ENCODE peak calls at places on chromosome 9, in ten cellular contexts. One of them, this sample, is unnamed.

GRCh38 chr9:114283551-114284111 is 39.3 kb upstream of the ORM1 start:
- DNase-seq in pancreas: peak; percentile 49
- DNase-seq in body of pancreas: peak; percentile 2
- DNase-seq in PC-3: no peak
- DNase-seq in gastrocnemius medialis: peak; percentile 6
- DNase-seq in colonic mucosa: no peak
- DNase-seq in esophagus squamous epithelium: no peak
- DNase-seq in kidney: peak; percentile 59
- DNase-seq in naive thymus-derived CD4-positive, alpha-beta T cell: no peak
- DNase-seq in fibroblast of lung: no peak
- DNase-seq in this sample: no peak

GRCh38 chr9:14511452-14511851 is 181.8 kb downstream of the ZDHHC21 start:
- DNase-seq in esophagus squamous epithelium: no peak
- DNase-seq in PC-3: peak; percentile 14
- DNase-seq in naive thymus-derived CD4-positive, alpha-beta T cell: no peak
- DNase-seq in fibroblast of lung: peak; percentile 4
- DNase-seq in body of pancreas: no peak
- DNase-seq in pancreas: no peak
- DNase-seq in kidney: no peak
- DNase-seq in colonic mucosa: no peak
- DNase-seq in gastrocnemius medialis: no peak
- DNase-seq in this sample: peak; percentile 25

GRCh38 chr9:136538599-136539426 is 7.0 kb downstream of the NOTCH1 start:
- DNase-seq in gastrocnemius medialis: no peak
- DNase-seq in body of pancreas: no peak
- DNase-seq in naive thymus-derived CD4-positive, alpha-beta T cell: peak; percentile 71
- DNase-seq in kidney: no peak
- DNase-seq in PC-3: no peak
- DNase-seq in pancreas: no peak
- DNase-seq in colonic mucosa: peak; percentile 86
- DNase-seq in fibroblast of lung: no peak
- DNase-seq in esophagus squamous epithelium: no peak
- DNase-seq in this sample: no peak

GRCh38 chr9:81519816-81520215 is 169.5 kb downstream of the TLE1 start:
- DNase-seq in body of pancreas: no peak
- DNase-seq in naive thymus-derived CD4-positive, alpha-beta T cell: no peak
- DNase-seq in fibroblast of lung: no peak
- DNase-seq in gastrocnemius medialis: no peak
- DNase-seq in pancreas: no peak
- DNase-seq in kidney: no peak
- DNase-seq in esophagus squamous epithelium: no peak
- DNase-seq in colonic mucosa: no peak
- DNase-seq in PC-3: no peak
- DNase-seq in this sample: no peak

GRCh38 chr9:14185016-14185415 is 128.9 kb downstream of the NFIB start:
- DNase-seq in fibroblast of lung: no peak
- DNase-seq in naive thymus-derived CD4-positive, alpha-beta T cell: no peak
- DNase-seq in esophagus squamous epithelium: no peak
- DNase-seq in colonic mucosa: no peak
- DNase-seq in PC-3: no peak
- DNase-seq in body of pancreas: no peak
- DNase-seq in kidney: no peak
- DNase-seq in pancreas: no peak
- DNase-seq in gastrocnemius medialis: no peak
- DNase-seq in this sample: no peak

GRCh38 chr9:107707915-107708441 is 218.4 kb upstream of the KLF4 start:
- DNase-seq in fibroblast of lung: no peak
- DNase-seq in pancreas: no peak
- DNase-seq in PC-3: peak; percentile 68
- DNase-seq in esophagus squamous epithelium: no peak
- DNase-seq in colonic mucosa: no peak
- DNase-seq in gastrocnemius medialis: no peak
- DNase-seq in kidney: no peak
- DNase-seq in body of pancreas: no peak
- DNase-seq in naive thymus-derived CD4-positive, alpha-beta T cell: no peak
- DNase-seq in this sample: peak; percentile 70

GRCh38 chr9:3704890-3705289 is 179.1 kb upstream of the RFX3 start:
- DNase-seq in colonic mucosa: no peak
- DNase-seq in pancreas: no peak
- DNase-seq in fibroblast of lung: no peak
- DNase-seq in naive thymus-derived CD4-positive, alpha-beta T cell: no peak
- DNase-seq in kidney: no peak
- DNase-seq in gastrocnemius medialis: no peak
- DNase-seq in body of pancreas: no peak
- DNase-seq in PC-3: no peak
- DNase-seq in esophagus squamous epithelium: no peak
- DNase-seq in this sample: no peak

GRCh38 chr9:36007309-36007708 is 29.4 kb upstream of the RECK start:
- DNase-seq in PC-3: no peak
- DNase-seq in naive thymus-derived CD4-positive, alpha-beta T cell: no peak
- DNase-seq in fibroblast of lung: no peak
- DNase-seq in gastrocnemius medialis: no peak
- DNase-seq in body of pancreas: no peak
- DNase-seq in pancreas: no peak
- DNase-seq in colonic mucosa: no peak
- DNase-seq in kidney: no peak
- DNase-seq in esophagus squamous epithelium: no peak
- DNase-seq in this sample: no peak

GRCh38 chr9:127970401-127971313 is 10.1 kb downstream of the EEIG1 start:
- DNase-seq in kidney: peak; percentile 68
- DNase-seq in PC-3: peak; percentile 43
- DNase-seq in pancreas: peak; percentile 49
- DNase-seq in colonic mucosa: no peak
- DNase-seq in fibroblast of lung: no peak
- DNase-seq in gastrocnemius medialis: no peak
- DNase-seq in body of pancreas: no peak
- DNase-seq in esophagus squamous epithelium: no peak
- DNase-seq in naive thymus-derived CD4-positive, alpha-beta T cell: peak; percentile 68
- DNase-seq in this sample: no peak

GRCh38 chr9:114314256-114314867 is 8.5 kb upstream of the ORM1 start:
- DNase-seq in kidney: peak; percentile 4
- DNase-seq in fibroblast of lung: no peak
- DNase-seq in colonic mucosa: peak; percentile 3
- DNase-seq in naive thymus-derived CD4-positive, alpha-beta T cell: peak; percentile 10
- DNase-seq in body of pancreas: no peak
- DNase-seq in esophagus squamous epithelium: no peak
- DNase-seq in gastrocnemius medialis: no peak
- DNase-seq in PC-3: no peak
- DNase-seq in pancreas: peak; percentile 9
- DNase-seq in this sample: no peak

GRCh38 chr9:95036676-95037075 is 280.8 kb downstream of the FANCC start:
- DNase-seq in pancreas: no peak
- DNase-seq in colonic mucosa: no peak
- DNase-seq in PC-3: no peak
- DNase-seq in kidney: no peak
- DNase-seq in esophagus squamous epithelium: no peak
- DNase-seq in naive thymus-derived CD4-positive, alpha-beta T cell: no peak
- DNase-seq in gastrocnemius medialis: no peak
- DNase-seq in fibroblast of lung: no peak
- DNase-seq in body of pancreas: no peak
- DNase-seq in this sample: no peak

GRCh38 chr9:16816006-16816405 is 54.5 kb downstream of the BNC2 start:
- DNase-seq in PC-3: no peak
- DNase-seq in colonic mucosa: no peak
- DNase-seq in gastrocnemius medialis: no peak
- DNase-seq in naive thymus-derived CD4-positive, alpha-beta T cell: no peak
- DNase-seq in esophagus squamous epithelium: no peak
- DNase-seq in fibroblast of lung: no peak
- DNase-seq in body of pancreas: no peak
- DNase-seq in kidney: no peak
- DNase-seq in pancreas: no peak
- DNase-seq in this sample: no peak

DNA sequence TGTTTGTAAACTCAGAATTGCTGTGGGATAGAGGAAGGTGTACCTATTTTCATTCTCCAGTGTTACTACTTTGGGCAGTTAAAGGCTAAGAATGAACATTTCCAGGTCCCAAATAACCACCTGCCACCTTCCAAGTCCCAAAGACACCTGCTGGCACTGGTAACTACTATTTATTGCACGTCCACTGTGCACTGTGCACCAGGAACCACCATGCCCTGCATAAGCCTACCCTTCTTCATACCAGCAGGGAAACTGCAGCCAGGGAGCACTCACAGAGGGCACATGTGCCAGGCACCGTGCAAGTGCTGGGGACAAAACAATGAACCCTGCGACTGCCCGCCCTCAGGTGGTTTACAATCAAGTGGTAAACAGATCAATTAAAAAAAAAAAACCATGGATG is 34.9 kb downstream of the RAPGEF1 start:
- DNase-seq in colonic mucosa: no peak
- DNase-seq in esophagus squamous epithelium: no peak
- DNase-seq in kidney: no peak
- DNase-seq in pancreas: no peak
- DNase-seq in gastrocnemius medialis: no peak
- DNase-seq in body of pancreas: no peak
- DNase-seq in PC-3: no peak
- DNase-seq in fibroblast of lung: no peak
- DNase-seq in naive thymus-derived CD4-positive, alpha-beta T cell: no peak
- DNase-seq in this sample: no peak
- H3K4me3 ChIP-seq in colonic mucosa: no peak overlapping the region
- H3K4me3 ChIP-seq in esophagus squamous epithelium: no peak overlapping the region
- H3K4me3 ChIP-seq in kidney: no peak overlapping the region
- H3K4me3 ChIP-seq in pancreas: no peak overlapping the region
- H3K4me3 ChIP-seq in gastrocnemius medialis: peak overlapping the region; percentile 44
- H3K4me3 ChIP-seq in body of pancreas: no peak overlapping the region
- H3K4me3 ChIP-seq in PC-3: no peak overlapping the region
- H3K4me3 ChIP-seq in fibroblast of lung: no peak overlapping the region
- H3K4me3 ChIP-seq in naive thymus-derived CD4-positive, alpha-beta T cell: no peak overlapping the region
- H3K4me3 ChIP-seq in this sample: no peak overlapping the region

DNA sequence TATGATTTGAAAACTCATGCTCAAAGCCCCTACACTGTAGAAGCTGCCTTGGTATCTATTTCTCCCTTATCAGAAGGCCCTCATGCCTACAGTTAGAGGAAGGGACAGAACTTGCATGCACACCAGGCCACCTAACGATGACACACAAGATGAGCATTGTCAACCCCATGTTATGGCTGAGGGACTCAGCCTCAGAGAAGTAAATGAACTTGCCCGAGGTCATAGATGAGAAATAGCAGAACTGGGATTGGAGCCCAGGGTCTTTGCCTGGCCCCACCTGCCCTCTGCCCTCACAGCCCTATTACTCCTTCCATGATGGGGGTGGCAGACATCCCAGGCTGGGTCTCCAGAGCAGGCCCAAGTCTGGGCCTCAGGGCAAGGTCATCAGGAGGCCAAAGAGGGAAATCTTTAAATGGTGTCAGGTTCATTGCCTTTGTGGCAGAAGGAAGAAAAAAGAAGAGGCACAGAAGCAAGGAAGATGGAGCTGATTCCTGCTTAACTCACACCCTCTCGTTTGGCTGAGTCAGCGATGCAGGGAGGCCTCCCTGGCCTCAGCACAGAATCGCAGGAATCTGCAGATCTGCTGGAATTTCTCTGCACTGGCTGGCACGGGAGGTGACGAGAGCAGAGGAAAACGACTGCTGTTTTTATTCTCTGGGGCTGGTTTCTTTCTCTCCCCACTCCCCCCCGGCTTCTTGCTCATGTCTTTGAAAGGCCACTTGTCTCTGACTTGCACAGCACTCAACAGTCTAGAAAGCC is 20.6 kb upstream of the CRB2 start:
- DNase-seq in kidney: no peak
- DNase-seq in colonic mucosa: no peak
- DNase-seq in PC-3: no peak
- DNase-seq in pancreas: no peak
- DNase-seq in fibroblast of lung: peak; percentile 59
- DNase-seq in gastrocnemius medialis: no peak
- DNase-seq in esophagus squamous epithelium: no peak
- DNase-seq in body of pancreas: peak; percentile 38
- DNase-seq in naive thymus-derived CD4-positive, alpha-beta T cell: no peak
- DNase-seq in this sample: peak; percentile 63
- H3K27ac ChIP-seq in kidney: no peak overlapping the region
- H3K27ac ChIP-seq in colonic mucosa: no peak overlapping the region
- H3K27ac ChIP-seq in PC-3: no peak overlapping the region
- H3K27ac ChIP-seq in pancreas: no peak overlapping the region
- H3K27ac ChIP-seq in fibroblast of lung: no peak overlapping the region
- H3K27ac ChIP-seq in gastrocnemius medialis: no peak overlapping the region
- H3K27ac ChIP-seq in esophagus squamous epithelium: peak overlapping the region; percentile 71
- H3K27ac ChIP-seq in body of pancreas: no peak overlapping the region
- H3K27ac ChIP-seq in naive thymus-derived CD4-positive, alpha-beta T cell: no peak overlapping the region
- H3K27ac ChIP-seq in this sample: no peak overlapping the region

GRCh38 chr9:130192600-130192999 is 20.4 kb downstream of the NCS1 start:
- DNase-seq in pancreas: no peak
- DNase-seq in body of pancreas: peak; percentile 84
- DNase-seq in esophagus squamous epithelium: no peak
- DNase-seq in PC-3: no peak
- DNase-seq in naive thymus-derived CD4-positive, alpha-beta T cell: no peak
- DNase-seq in gastrocnemius medialis: no peak
- DNase-seq in kidney: no peak
- DNase-seq in fibroblast of lung: no peak
- DNase-seq in colonic mucosa: no peak
- DNase-seq in this sample: no peak
- H3K4me3 ChIP-seq in pancreas: no peak overlapping the region
- H3K4me3 ChIP-seq in body of pancreas: no peak overlapping the region
- H3K4me3 ChIP-seq in esophagus squamous epithelium: no peak overlapping the region
- H3K4me3 ChIP-seq in PC-3: no peak overlapping the region
- H3K4me3 ChIP-seq in naive thymus-derived CD4-positive, alpha-beta T cell: no peak overlapping the region
- H3K4me3 ChIP-seq in gastrocnemius medialis: no peak overlapping the region
- H3K4me3 ChIP-seq in kidney: no peak overlapping the region
- H3K4me3 ChIP-seq in fibroblast of lung: no peak overlapping the region
- H3K4me3 ChIP-seq in colonic mucosa: no peak overlapping the region
- H3K4me3 ChIP-seq in this sample: no peak overlapping the region

GRCh38 chr9:134689320-134690181 is 47.9 kb downstream of the COL5A1 start:
- DNase-seq in colonic mucosa: peak; percentile 61
- DNase-seq in naive thymus-derived CD4-positive, alpha-beta T cell: peak; percentile 28
- DNase-seq in esophagus squamous epithelium: no peak
- DNase-seq in pancreas: peak; percentile 86
- DNase-seq in body of pancreas: peak; percentile 73
- DNase-seq in gastrocnemius medialis: peak; percentile 57
- DNase-seq in PC-3: peak; percentile 42
- DNase-seq in fibroblast of lung: peak; percentile 53
- DNase-seq in kidney: peak; percentile 80
- DNase-seq in this sample: peak; percentile 42

GRCh38 chr9:134688231-134688630 is 46.6 kb downstream of the COL5A1 start:
- DNase-seq in kidney: peak; percentile 52
- DNase-seq in gastrocnemius medialis: no peak
- DNase-seq in body of pancreas: no peak
- DNase-seq in PC-3: no peak
- DNase-seq in naive thymus-derived CD4-positive, alpha-beta T cell: no peak
- DNase-seq in colonic mucosa: no peak
- DNase-seq in pancreas: peak; percentile 51
- DNase-seq in esophagus squamous epithelium: no peak
- DNase-seq in fibroblast of lung: no peak
- DNase-seq in this sample: no peak

GRCh38 chr9:134687556-134687955 is 46.0 kb downstream of the COL5A1 start:
- DNase-seq in pancreas: peak; percentile 29
- DNase-seq in esophagus squamous epithelium: no peak
- DNase-seq in naive thymus-derived CD4-positive, alpha-beta T cell: no peak
- DNase-seq in colonic mucosa: no peak
- DNase-seq in fibroblast of lung: no peak
- DNase-seq in gastrocnemius medialis: no peak
- DNase-seq in PC-3: no peak
- DNase-seq in kidney: no peak
- DNase-seq in body of pancreas: no peak
- DNase-seq in this sample: no peak

GRCh38 chr9:134690301-134690751 is 48.7 kb downstream of the COL5A1 start:
- DNase-seq in esophagus squamous epithelium: no peak
- DNase-seq in fibroblast of lung: no peak
- DNase-seq in kidney: peak; percentile 47
- DNase-seq in body of pancreas: no peak
- DNase-seq in gastrocnemius medialis: no peak
- DNase-seq in naive thymus-derived CD4-positive, alpha-beta T cell: no peak
- DNase-seq in pancreas: peak; percentile 21
- DNase-seq in PC-3: no peak
- DNase-seq in colonic mucosa: no peak
- DNase-seq in this sample: no peak

GRCh38 chr9:134688661-134689319 is 47.2 kb downstream of the COL5A1 start:
- DNase-seq in colonic mucosa: no peak
- DNase-seq in body of pancreas: no peak
- DNase-seq in gastrocnemius medialis: no peak
- DNase-seq in naive thymus-derived CD4-positive, alpha-beta T cell: no peak
- DNase-seq in kidney: peak; percentile 50
- DNase-seq in esophagus squamous epithelium: no peak
- DNase-seq in pancreas: peak; percentile 54
- DNase-seq in PC-3: no peak
- DNase-seq in fibroblast of lung: no peak
- DNase-seq in this sample: no peak
- H3K27ac ChIP-seq in colonic mucosa: no peak overlapping the region
- H3K27ac ChIP-seq in body of pancreas: no peak overlapping the region
- H3K27ac ChIP-seq in gastrocnemius medialis: no peak overlapping the region
- H3K27ac ChIP-seq in naive thymus-derived CD4-positive, alpha-beta T cell: no peak overlapping the region
- H3K27ac ChIP-seq in kidney: no peak overlapping the region
- H3K27ac ChIP-seq in esophagus squamous epithelium: peak overlapping the region; percentile 21
- H3K27ac ChIP-seq in pancreas: no peak overlapping the region
- H3K27ac ChIP-seq in PC-3: no peak overlapping the region
- H3K27ac ChIP-seq in fibroblast of lung: no peak overlapping the region
- H3K27ac ChIP-seq in this sample: no peak overlapping the region

This sample was measured in brain microvascular endothelial cell.